ENCODE peak calls at places on chromosome X, in eight cellular contexts. K, E, T, B, L, J, G and D are unnamed samples.
A peak's percentile ranks its signal among the peaks of the same experiment; 100 is the strongest.

GRCh38 chrX:124282580-124282979 is 49.9 kb upstream of the TEX13D start:
- DNase-seq in J (no peak), G (no peak), B (no peak), E (no peak), K (no peak), L (no peak), T (no peak), D (no peak)

GRCh38 chrX:143648705-143649104 is 12.8 kb upstream of the SLITRK4 start:
- DNase-seq in B (peak; percentile 27), E (no peak), J (no peak), L (no peak), K (no peak), T (no peak), G (peak; percentile 1), D (no peak)

GRCh38 chrX:38961936-38962335 is 160.7 kb downstream of the MID1IP1 start:
- DNase-seq in T (no peak), L (no peak), G (no peak), B (no peak), J (no peak), K (no peak), E (no peak), D (no peak)

GRCh38 chrX:46386511-46386910 is 158.7 kb downstream of the ZNF674 start:
- DNase-seq in L (peak; percentile 11), J (no peak), K (no peak), T (no peak), G (no peak), B (no peak), E (no peak), D (no peak)

GRCh38 chrX:124217289-124218251 is 114.9 kb upstream of the TEX13D start:
- DNase-seq in J (peak; percentile 23), K (no peak), B (peak; percentile 2), L (peak; percentile 10), T (no peak), G (peak; percentile 63), E (peak; percentile 57), D (peak; percentile 22)

GRCh38 chrX:7109838-7110793 is 37.4 kb upstream of the STS start:
- DNase-seq in E (no peak), L (no peak), G (no peak), T (no peak), B (no peak), J (no peak), K (no peak), D (no peak)

GRCh38 chrX:147602297-147602696 is 309.4 kb upstream of the FMR1 start:
- DNase-seq in K (no peak), T (no peak), L (no peak), G (no peak), J (no peak), B (no peak), E (peak; percentile 1), D (no peak)

GRCh38 chrX:110015915-110016314 is 13.0 kb downstream of the TMEM164 start:
- DNase-seq in E (no peak), T (no peak), K (no peak), J (no peak), B (no peak), G (no peak), L (no peak), D (no peak)

GRCh38 chrX:17441965-17442364 is 67.0 kb downstream of the NHS start:
- DNase-seq in G (no peak), B (no peak), J (peak; percentile 58), L (peak; percentile 17), E (peak; percentile 68), K (no peak), T (peak; percentile 27), D (peak; percentile 41)

GRCh38 chrX:23598561-23598960 is 68.7 kb upstream of the PRDX4 start:
- DNase-seq in K (no peak), B (no peak), G (no peak), J (no peak), T (no peak), E (no peak), L (no peak), D (no peak)

GRCh38 chrX:150324035-150324728 is 38.9 kb upstream of the MAMLD1 start:
- DNase-seq in J (peak; percentile 81), L (peak; percentile 90), E (peak; percentile 83), K (no peak), B (peak; percentile 85), G (no peak), T (peak; percentile 67), D (peak; percentile 90)

GRCh38 chrX:150365051-150365952 is 2.2 kb downstream of the MAMLD1 start:
- DNase-seq in K (peak; percentile 40), J (no peak), G (peak; percentile 72), E (peak; percentile 77), T (no peak), B (peak; percentile 72), L (peak; percentile 61), D (peak; percentile 58)

GRCh38 chrX:72142931-72143709 is 11.4 kb upstream of the RTL5 start:
- DNase-seq in B (no peak), L (no peak), K (no peak), J (no peak), T (no peak), E (no peak), G (no peak), D (no peak)

GRCh38 chrX:110699109-110699508 is 96.5 kb downstream of the CHRDL1 start:
- DNase-seq in L (no peak), E (peak; percentile 30), G (no peak), K (no peak), T (peak; percentile 30), B (no peak), J (peak; percentile 30), D (peak; percentile 4)

GRCh38 chrX:133191739-133192039 is 26.5 kb downstream of the TFDP3 start:
- DNase-seq in G (no peak), T (peak; percentile 16), J (no peak), K (no peak), E (no peak), B (no peak), L (no peak), D (no peak)

GRCh38 chrX:107677909-107678308 is 49.6 kb downstream of the PRPS1 start:
- DNase-seq in E (no peak), K (no peak), B (peak; percentile 49), T (no peak), L (peak; percentile 16), J (no peak), G (no peak), D (no peak)

GRCh38 chrX:151974336-151975227 is at the start of gene GABRE:
- DNase-seq in E (peak; percentile 76), B (peak; percentile 56), T (no peak), K (no peak), L (no peak), J (peak; percentile 66), G (peak; percentile 12), D (peak; percentile 40)